ENCODE peak calls at places on chromosomes 2 and 18, in six cellular contexts. H is GM23248, J is mucosa of gallbladder, M is NCI-H345, V is foreskin fibroblast, L is C1 segment of cervical spinal cord. B is an unnamed sample.
A peak's percentile ranks its signal among the peaks of the same experiment; 100 is the strongest.

GRCh38 chr18:34729264-34729663 is 19.2 kb downstream of the DTNA start:
- DNase-seq in H (peak; percentile 55), J (no peak), M (no peak), V (peak; percentile 51), L (no peak), B (no peak)

GRCh38 chr2:72925328-72925943 is 8.1 kb downstream of the EMX1 start:
- DNase-seq in H (no peak), J (no peak), M (no peak), V (no peak), L (no peak), B (no peak)

GRCh38 chr18:59729781-59730180 is 32.6 kb upstream of the CCBE1 start:
- DNase-seq in H (no peak), J (no peak), M (no peak), V (no peak), L (no peak), B (no peak)

GRCh38 chr2:189210250-189211075 is 30.9 kb upstream of the COL5A2 start:
- DNase-seq in H (peak; percentile 96), J (peak; percentile 52), M (no peak), V (peak; percentile 94), L (no peak), B (no peak)

GRCh38 chr2:181104512-181105121 is 124.2 kb downstream of the UBE2E3 start:
- DNase-seq in H (peak; percentile 74), J (peak; percentile 13), M (peak; percentile 65), V (peak; percentile 85), L (no peak), B (no peak)

GRCh38 chr18:49149011-49149410 is 198.2 kb upstream of the SMAD7 start:
- DNase-seq in H (no peak), J (no peak), M (no peak), V (no peak), L (no peak), B (no peak)

GRCh38 chr2:224523626-224524577 is 61.3 kb downstream of the CUL3 start:
- DNase-seq in H (no peak), J (no peak), M (no peak), V (no peak), L (no peak), B (no peak)

GRCh38 chr18:59629894-59630293 is 67.3 kb downstream of the CCBE1 start:
- DNase-seq in H (peak; percentile 10), J (no peak), M (no peak), V (peak; percentile 80), L (no peak), B (no peak)

GRCh38 chr2:152005612-152006011 is 93.2 kb downstream of the CACNB4 start:
- DNase-seq in H (no peak), J (no peak), M (no peak), V (no peak), L (no peak), B (no peak)

GRCh38 chr18:80229766-80230745 is 17.3 kb downstream of the PARD6G start:
- DNase-seq in H (no peak), J (no peak), M (no peak), V (no peak), L (no peak), B (no peak)

GRCh38 chr18:62990653-62991052 is 275.3 kb downstream of the PHLPP1 start:
- DNase-seq in H (no peak), J (no peak), M (no peak), V (no peak), L (no peak), B (no peak)

GRCh38 chr2:172404824-172405223 is 22.6 kb upstream of the ITGA6 start:
- DNase-seq in H (peak; percentile 93), J (no peak), M (no peak), V (peak; percentile 84), L (no peak), B (no peak)

GRCh38 chr18:61926532-61926931 is 33.7 kb upstream of the RNF152 start:
- DNase-seq in H (no peak), J (no peak), M (no peak), V (no peak), L (no peak), B (no peak)

GRCh38 chr2:157833721-157834120 is 42.4 kb downstream of the ACVR1 start:
- DNase-seq in H (no peak), J (no peak), M (no peak), V (no peak), L (no peak), B (no peak)

GRCh38 chr2:17199741-17200140 is 318.5 kb downstream of the RAD51AP2 start:
- DNase-seq in H (no peak), J (no peak), M (no peak), V (no peak), L (no peak), B (no peak)

GRCh38 chr2:118755362-118755761 is 92.1 kb downstream of the EN1 start:
- DNase-seq in H (no peak), J (no peak), M (no peak), V (no peak), L (no peak), B (no peak)

GRCh38 chr2:27225526-27225925 is 8.4 kb downstream of the CAD start:
- DNase-seq in H (no peak), J (no peak), M (no peak), V (no peak), L (no peak), B (no peak)

GRCh38 chr2:156125018-156125417 is 207.5 kb downstream of the NR4A2 start:
- DNase-seq in H (no peak), J (no peak), M (no peak), V (no peak), L (no peak), B (no peak)

GRCh38 chr2:161077367-161078210 is 82.6 kb upstream of the TANK start:
- DNase-seq in H (peak; percentile 82), J (peak; percentile 38), M (no peak), V (peak; percentile 37), L (no peak), B (no peak)

GRCh38 chr2:27804146-27804545 is 32.6 kb downstream of the MRPL33 start:
- DNase-seq in H (peak; percentile 59), J (no peak), M (no peak), V (peak; percentile 62), L (no peak), B (no peak)

GRCh38 chr2:75846683-75847190 is 136.0 kb upstream of the GCFC2 start:
- DNase-seq in H (no peak), J (no peak), M (no peak), V (no peak), L (no peak), B (no peak)

GRCh38 chr2:66553370-66553769 is 118.4 kb downstream of the MEIS1 start:
- DNase-seq in H (no peak), J (no peak), M (peak; percentile 64), V (peak; percentile 48), L (no peak), B (no peak)

GRCh38 chr18:69659142-69659651 is 258.5 kb downstream of the DOK6 start:
- DNase-seq in H (no peak), J (no peak), M (peak; percentile 78), V (no peak), L (no peak), B (no peak)

GRCh38 chr2:216344206-216344957 is 27.9 kb downstream of the MARCHF4 start:
- DNase-seq in H (peak; percentile 85), J (no peak), M (no peak), V (peak; percentile 41), L (no peak), B (no peak)

GRCh38 chr2:215828528-215829184 is 184.7 kb downstream of the MREG start:
- DNase-seq in H (peak; percentile 74), J (peak; percentile 52), M (peak; percentile 10), V (peak; percentile 74), L (no peak), B (peak; percentile 12)

GRCh38 chr2:44615950-44616518 is 254.3 kb downstream of the CAMKMT start:
- DNase-seq in H (peak; percentile 22), J (no peak), M (no peak), V (peak; percentile 9), L (no peak), B (no peak)

GRCh38 chr2:190882831-190883582 is 2.4 kb downstream of the GLS start:
- DNase-seq in H (peak; percentile 41), J (no peak), M (no peak), V (no peak), L (no peak), B (no peak)

GRCh38 chr2:133773862-133774674 is 205.8 kb upstream of the NCKAP5 start:
- DNase-seq in H (no peak), J (no peak), M (no peak), V (no peak), L (no peak), B (peak; percentile 30)

GRCh38 chr18:46324556-46324955 is 220.4 kb downstream of the HAUS1 start:
- DNase-seq in H (peak; percentile 69), J (no peak), M (peak; percentile 28), V (peak; percentile 77), L (no peak), B (no peak)

GRCh38 chr18:45156941-45157340 is 458.3 kb upstream of the SLC14A2 start:
- DNase-seq in H (peak; percentile 24), J (no peak), M (no peak), V (peak; percentile 39), L (no peak), B (no peak)

GRCh38 chr2:204885747-204886146 is 340.5 kb downstream of the PARD3B start:
- DNase-seq in H (peak; percentile 8), J (no peak), M (no peak), V (no peak), L (no peak), B (no peak)

GRCh38 chr2:82779981-82780380 is 1679.1 kb downstream of the SUCLG1 start:
- DNase-seq in H (no peak), J (no peak), M (no peak), V (no peak), L (no peak), B (no peak)

GRCh38 chr2:180656455-180656847 is 324.0 kb upstream of the UBE2E3 start:
- DNase-seq in H (peak; percentile 81), J (no peak), M (no peak), V (peak; percentile 83), L (no peak), B (no peak)

GRCh38 chr2:42214669-42215068 is 45.5 kb downstream of the EML4 start:
- DNase-seq in H (peak; percentile 57), J (no peak), M (no peak), V (peak; percentile 37), L (no peak), B (no peak)

GRCh38 chr2:55887906-55888625 is 35.5 kb downstream of the EFEMP1 start:
- DNase-seq in H (peak; percentile 90), J (no peak), M (no peak), V (peak; percentile 88), L (no peak), B (no peak)

GRCh38 chr2:175418224-175418843 is 236.8 kb upstream of the ATP5MC3 start:
- DNase-seq in H (no peak), J (no peak), M (peak; percentile 51), V (no peak), L (no peak), B (no peak)

B was measured in dorsolateral prefrontal cortex.